ENCODE peak calls at places on chromosomes 6 and 20, in ten cellular contexts. Y, K, E, W, H, J, P, T, Q and V are unnamed samples. For H3K4me1, the result is how much of the 10 kb centered on the place peaks cover.

GRCh38 chr20:20664795-20665194 is 47.6 kb downstream of the RALGAPA2 start:
- DNase-seq in Y (no peak), K (no peak), E (peak), W (peak), H (no peak), J (no peak), P (no peak), T (no peak), Q (peak), V (no peak)

GRCh38 chr6:414447-414846 is 22.9 kb downstream of the IRF4 start:
- DNase-seq in Y (no peak), K (no peak), E (no peak), W (no peak), H (no peak), J (no peak), P (no peak), T (no peak), Q (no peak), V (no peak)

GRCh38 chr6:16854986-16855385 is 93.7 kb upstream of the ATXN1 start:
- DNase-seq in Y (no peak), K (no peak), E (no peak), W (no peak), H (no peak), J (no peak), P (no peak), T (no peak), Q (no peak), V (no peak)

GRCh38 chr20:53917145-53918009 is 153.0 kb downstream of the BCAS1 start:
- DNase-seq in Y (peak), K (no peak), E (no peak), W (no peak), H (peak), J (peak), P (peak), T (no peak), Q (no peak), V (no peak)

GRCh38 chr20:1323256-1323655 is 5.7 kb downstream of the SDCBP2 start:
- DNase-seq in Y (no peak), K (no peak), E (no peak), W (no peak), H (no peak), J (no peak), P (no peak), T (no peak), Q (no peak), V (no peak)

GRCh38 chr6:144159727-144160126 is 9.4 kb downstream of the STX11 start:
- DNase-seq in Y (no peak), K (no peak), E (no peak), W (no peak), H (no peak), J (no peak), P (no peak), T (no peak), Q (no peak), V (no peak)

GRCh38 chr6:161373905-161374451 is 100.1 kb upstream of the AGPAT4 start:
- DNase-seq in Y (peak), K (peak), E (peak), W (peak), H (peak), J (peak), P (peak), T (peak), Q (peak), V (no peak)

GRCh38 chr20:10780901-10781300 is 107.1 kb upstream of the JAG1 start:
- DNase-seq in Y (no peak), K (no peak), E (no peak), W (no peak), H (no peak), J (no peak), P (no peak), T (no peak), Q (no peak), V (peak)

GRCh38 chr6:19452495-19452894 is 384.7 kb upstream of the ID4 start:
- DNase-seq in Y (no peak), K (no peak), E (no peak), W (peak), H (no peak), J (no peak), P (no peak), T (no peak), Q (no peak), V (no peak)

GRCh38 chr6:130975325-130975724 is 87.7 kb downstream of the EPB41L2 start:
- DNase-seq in Y (no peak), K (no peak), E (no peak), W (no peak), H (no peak), J (no peak), P (no peak), T (no peak), Q (no peak), V (no peak)

GRCh38 chr6:156175971-156176421 is 601.2 kb upstream of the ARID1B start:
- DNase-seq in Y (peak), K (no peak), E (no peak), W (peak), H (peak), J (no peak), P (no peak), T (no peak), Q (peak), V (no peak)

GRCh38 chr6:5998741-5999687 is 7.7 kb downstream of the NRN1 start:
- DNase-seq in Y (peak), K (no peak), E (no peak), W (no peak), H (no peak), J (peak), P (no peak), T (no peak), Q (no peak), V (no peak)

GRCh38 chr6:5995705-5996686 is 10.7 kb downstream of the NRN1 start:
- DNase-seq in Y (peak), K (peak), E (peak), W (no peak), H (peak), J (peak), P (peak), T (no peak), Q (no peak), V (peak)

GRCh38 chr6:5996701-5997419 is 9.9 kb downstream of the NRN1 start:
- DNase-seq in Y (no peak), K (no peak), E (peak), W (no peak), H (no peak), J (no peak), P (no peak), T (no peak), Q (no peak), V (no peak)

GRCh38 chr6:5998236-5998635 is 8.5 kb downstream of the NRN1 start:
- DNase-seq in Y (no peak), K (no peak), E (no peak), W (no peak), H (no peak), J (no peak), P (no peak), T (no peak), Q (no peak), V (no peak)

GRCh38 chr6:5997420-5998093 is 9.2 kb downstream of the NRN1 start:
- DNase-seq in Y (peak), K (no peak), E (no peak), W (no peak), H (no peak), J (peak), P (no peak), T (no peak), Q (no peak), V (no peak)
- H3K4me1 ChIP-seq in Y (under half), K (under half), E (under half), W (under half), H (under half), J (half or more), P (under half), T (half or more), Q (under half), V (half or more)

GRCh38 chr20:38164069-38164468 is 1.0 kb downstream of the TGM2 start:
- DNase-seq in Y (no peak), K (no peak), E (no peak), W (no peak), H (no peak), J (no peak), P (peak), T (no peak), Q (no peak), V (no peak)
- H3K4me1 ChIP-seq in Y (under half), K (under half), E (under half), W (under half), H (under half), J (half or more), P (under half), T (under half), Q (under half), V (half or more)

GRCh38 chr20:35735828-35736470 is 6.1 kb downstream of the RBM39 start:
- DNase-seq in Y (no peak), K (no peak), E (no peak), W (no peak), H (no peak), J (no peak), P (no peak), T (no peak), Q (no peak), V (no peak)
- H3K4me1 ChIP-seq in Y (half or more), K (under half), E (half or more), W (under half), H (under half), J (half or more), P (under half), T (half or more), Q (under half), V (half or more)

DNA sequence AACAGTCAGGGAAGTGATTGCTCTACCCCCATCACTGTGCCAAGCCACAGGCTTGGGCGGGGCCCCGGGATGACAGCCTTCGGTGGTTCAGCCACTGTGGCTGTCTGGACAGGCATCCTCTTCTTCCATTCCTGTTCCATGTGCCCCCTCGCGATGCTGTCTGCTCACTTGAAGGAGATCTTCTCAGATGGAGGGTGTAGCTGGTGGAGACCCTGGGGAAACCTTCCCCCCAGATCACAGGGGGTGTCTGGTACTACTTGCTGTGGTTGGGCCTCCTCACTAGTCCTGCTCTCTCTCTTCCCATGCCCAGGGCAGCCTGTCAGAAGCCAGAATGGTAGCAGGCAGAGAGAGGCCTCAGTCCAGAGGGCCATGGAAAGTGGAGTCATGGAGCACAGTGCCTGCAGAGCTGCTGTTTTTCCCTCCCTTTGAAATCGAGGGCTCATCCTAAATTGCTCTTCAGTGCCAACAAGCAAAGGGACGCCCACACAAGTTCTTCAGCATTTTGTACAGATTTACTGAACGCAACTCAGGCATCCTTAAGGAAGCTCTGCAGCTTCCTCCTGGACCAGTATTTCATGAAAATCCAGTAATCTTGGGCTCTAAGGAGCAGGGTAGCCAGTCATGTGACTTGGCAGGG is 326.6 kb downstream of the ZFAND3 start:
- DNase-seq in Y (no peak), K (no peak), E (no peak), W (no peak), H (peak), J (no peak), P (no peak), T (no peak), Q (no peak), V (no peak)
- H3K4me1 ChIP-seq in Y (under half), K (under half), E (under half), W (under half), H (under half), J (under half), P (under half), T (under half), Q (under half), V (under half)

DNA sequence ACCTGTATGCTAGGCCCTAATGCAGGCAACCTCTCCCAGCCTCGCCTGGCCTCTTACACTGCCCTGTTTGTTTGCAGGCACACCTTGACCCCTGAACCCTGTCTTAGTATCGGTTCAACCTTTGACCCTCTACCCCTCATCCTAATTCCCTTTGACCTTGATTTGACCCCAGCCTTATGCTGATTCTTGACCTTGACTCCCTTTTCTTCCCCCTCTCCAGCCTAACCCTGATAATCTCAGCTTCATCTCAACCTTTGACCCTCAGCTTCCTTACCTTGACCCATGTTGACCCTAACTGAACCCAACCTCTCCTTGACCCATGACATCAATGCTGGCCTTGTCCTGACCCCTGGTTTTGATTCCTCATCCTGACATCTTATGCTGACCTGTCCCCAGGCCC is 33.8 kb downstream of the UQCC2 start:
- DNase-seq in Y (no peak), K (no peak), E (no peak), W (no peak), H (no peak), J (no peak), P (no peak), T (no peak), Q (no peak), V (no peak)
- H3K4me1 ChIP-seq in Y (under half), K (under half), E (under half), W (under half), H (under half), J (under half), P (under half), T (under half), Q (under half), V (under half)

DNA sequence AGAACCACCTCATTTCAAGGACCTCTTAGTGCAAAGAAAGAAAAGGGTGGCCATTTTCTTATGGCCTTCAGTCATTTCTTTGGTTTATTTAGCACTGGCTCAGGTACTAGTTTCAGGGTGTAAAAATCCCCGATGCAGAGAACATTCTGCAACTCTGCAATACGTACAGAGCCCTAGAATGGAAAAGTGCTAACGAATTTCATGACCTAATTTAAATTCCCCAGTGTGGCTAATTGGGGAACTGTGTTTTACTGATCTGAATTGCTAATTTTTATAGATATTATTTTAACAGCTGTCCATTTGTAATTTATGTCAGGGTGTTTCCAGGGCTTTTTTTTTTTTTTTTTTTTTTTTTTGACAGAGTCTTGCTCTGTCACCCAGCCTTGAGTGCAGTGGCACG is 160.7 kb downstream of the UST start:
- DNase-seq in Y (no peak), K (no peak), E (no peak), W (no peak), H (no peak), J (no peak), P (no peak), T (no peak), Q (no peak), V (no peak)
- H3K4me1 ChIP-seq in Y (under half), K (under half), E (under half), W (under half), H (under half), J (under half), P (under half), T (under half), Q (under half), V (under half)

GRCh38 chr6:159978291-159979135 is 9.6 kb downstream of the IGF2R start:
- DNase-seq in Y (no peak), K (no peak), E (peak), W (no peak), H (no peak), J (no peak), P (no peak), T (peak), Q (no peak), V (no peak)

GRCh38 chr6:159977242-159978214 is 8.6 kb downstream of the IGF2R start:
- DNase-seq in Y (peak), K (no peak), E (peak), W (no peak), H (peak), J (no peak), P (no peak), T (no peak), Q (no peak), V (no peak)

GRCh38 chr6:159980474-159980873 is 11.6 kb downstream of the IGF2R start:
- DNase-seq in Y (no peak), K (no peak), E (no peak), W (no peak), H (no peak), J (no peak), P (no peak), T (no peak), Q (no peak), V (no peak)

GRCh38 chr6:159981171-159981571 is 12.3 kb downstream of the IGF2R start:
- DNase-seq in Y (no peak), K (no peak), E (no peak), W (no peak), H (no peak), J (peak), P (no peak), T (no peak), Q (no peak), V (no peak)

DNA sequence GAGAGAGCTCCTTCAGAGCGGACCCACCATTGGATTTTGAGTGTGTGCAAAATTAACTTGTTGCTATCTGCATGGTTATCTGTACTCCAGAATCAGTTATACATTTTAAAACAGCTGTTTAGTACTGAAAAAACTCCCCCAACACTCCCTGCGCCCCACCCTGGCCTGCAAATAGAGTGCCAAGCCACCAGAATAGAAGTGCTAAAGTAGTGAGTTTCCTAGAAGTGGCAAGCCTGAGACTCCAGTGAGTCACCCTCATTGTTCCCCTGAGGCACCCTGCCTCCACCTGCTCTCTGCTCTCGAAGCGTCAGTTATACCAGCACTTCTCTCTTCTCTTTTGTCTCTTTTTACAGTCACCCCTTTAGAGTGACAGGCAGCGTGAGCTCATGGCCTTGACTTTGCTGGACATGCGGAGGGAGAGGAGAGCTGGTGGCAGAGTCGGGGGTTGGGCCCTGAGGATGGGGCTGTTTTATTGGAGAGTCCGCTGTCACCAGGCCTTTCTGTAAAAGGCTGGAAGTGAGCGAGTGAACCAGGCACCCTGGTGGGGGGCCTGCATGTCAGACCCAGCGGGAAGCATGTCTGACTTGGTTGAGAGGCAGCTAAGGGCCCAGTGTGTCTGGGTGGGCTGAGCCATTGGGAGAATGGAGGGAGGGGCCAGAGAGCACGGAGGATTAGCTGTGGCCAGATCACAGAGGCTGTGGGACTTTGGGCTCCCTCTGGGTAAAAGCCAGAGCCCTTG is 10.4 kb downstream of the IGF2R start:
- DNase-seq in Y (peak), K (no peak), E (peak), W (no peak), H (no peak), J (peak), P (peak), T (peak), Q (no peak), V (no peak)
- H3K4me1 ChIP-seq in Y (half or more), K (under half), E (half or more), W (under half), H (under half), J (half or more), P (under half), T (half or more), Q (under half), V (half or more)

GRCh38 chr20:44211177-44212039 is 837 bp upstream of the OSER1 start:
- DNase-seq in Y (no peak), K (no peak), E (no peak), W (no peak), H (no peak), J (peak), P (no peak), T (peak), Q (no peak), V (no peak)
- H3K4me1 ChIP-seq in Y (under half), K (under half), E (under half), W (under half), H (under half), J (half or more), P (under half), T (half or more), Q (under half), V (half or more)

GRCh38 chr20:47360207-47360488 is 3.6 kb upstream of the ZMYND8 start:
- DNase-seq in Y (no peak), K (peak), E (no peak), W (no peak), H (peak), J (peak), P (no peak), T (no peak), Q (no peak), V (no peak)

GRCh38 chr20:47358052-47358671 is 1.7 kb upstream of the ZMYND8 start:
- DNase-seq in Y (peak), K (no peak), E (no peak), W (no peak), H (no peak), J (no peak), P (no peak), T (no peak), Q (no peak), V (no peak)

GRCh38 chr20:47359533-47360206 is 3.2 kb upstream of the ZMYND8 start:
- DNase-seq in Y (no peak), K (no peak), E (no peak), W (no peak), H (no peak), J (peak), P (no peak), T (no peak), Q (no peak), V (no peak)

GRCh38 chr20:47357296-47358051 is 975 bp upstream of the ZMYND8 start:
- DNase-seq in Y (peak), K (peak), E (peak), W (peak), H (peak), J (peak), P (peak), T (peak), Q (no peak), V (peak)

GRCh38 chr20:47358672-47359532 is 2.4 kb upstream of the ZMYND8 start:
- DNase-seq in Y (peak), K (peak), E (no peak), W (peak), H (peak), J (peak), P (no peak), T (no peak), Q (no peak), V (peak)
- H3K4me1 ChIP-seq in Y (half or more), K (under half), E (under half), W (under half), H (under half), J (half or more), P (under half), T (half or more), Q (under half), V (half or more)